ENCODE peak calls at places on chromosomes 11 and 22, in four cellular contexts. U is WTC11, M is dorsolateral prefrontal cortex, J is GM13976. V is an unnamed sample.

GRCh38 chr11:65130631-65131416 is 3.5 kb downstream of the SYVN1 start:
- DNase-seq in U (no peak), M (no peak), J (no peak), V (peak; percentile 55)

GRCh38 chr11:76770642-76771445 is 12.3 kb upstream of the TSKU start:
- DNase-seq in U (no peak), M (no peak), J (no peak), V (peak; percentile 76)

GRCh38 chr11:134579709-134580634 is 167.9 kb upstream of the B3GAT1 start:
- DNase-seq in U (no peak), M (no peak), J (peak; percentile 15), V (no peak)

GRCh38 chr11:17472467-17472866 is 4.2 kb downstream of the ABCC8 start:
- DNase-seq in U (no peak), M (no peak), J (no peak), V (no peak)

GRCh38 chr22:41048791-41049717 is 43.3 kb upstream of the EP300 start:
- DNase-seq in U (peak; percentile 53), M (peak; percentile 39), J (no peak), V (no peak)

GRCh38 chr11:66224226-66224850 is 44.1 kb upstream of the RAB1B start:
- DNase-seq in U (no peak), M (no peak), J (no peak), V (no peak)

GRCh38 chr22:29269731-29270474 is 1.8 kb downstream of the EWSR1 start:
- DNase-seq in U (no peak), M (no peak), J (no peak), V (no peak)

GRCh38 chr11:45997599-45997998 is 75.1 kb downstream of the LARGE2 start:
- DNase-seq in U (no peak), M (no peak), J (no peak), V (no peak)

GRCh38 chr22:46445771-46446485 is 91.5 kb downstream of the CELSR1 start:
- DNase-seq in U (no peak), M (no peak), J (no peak), V (no peak)

GRCh38 chr11:117833401-117833891 is 8.9 kb upstream of the FXYD2 start:
- DNase-seq in U (no peak), M (peak; percentile 11), J (no peak), V (no peak)

DNA sequence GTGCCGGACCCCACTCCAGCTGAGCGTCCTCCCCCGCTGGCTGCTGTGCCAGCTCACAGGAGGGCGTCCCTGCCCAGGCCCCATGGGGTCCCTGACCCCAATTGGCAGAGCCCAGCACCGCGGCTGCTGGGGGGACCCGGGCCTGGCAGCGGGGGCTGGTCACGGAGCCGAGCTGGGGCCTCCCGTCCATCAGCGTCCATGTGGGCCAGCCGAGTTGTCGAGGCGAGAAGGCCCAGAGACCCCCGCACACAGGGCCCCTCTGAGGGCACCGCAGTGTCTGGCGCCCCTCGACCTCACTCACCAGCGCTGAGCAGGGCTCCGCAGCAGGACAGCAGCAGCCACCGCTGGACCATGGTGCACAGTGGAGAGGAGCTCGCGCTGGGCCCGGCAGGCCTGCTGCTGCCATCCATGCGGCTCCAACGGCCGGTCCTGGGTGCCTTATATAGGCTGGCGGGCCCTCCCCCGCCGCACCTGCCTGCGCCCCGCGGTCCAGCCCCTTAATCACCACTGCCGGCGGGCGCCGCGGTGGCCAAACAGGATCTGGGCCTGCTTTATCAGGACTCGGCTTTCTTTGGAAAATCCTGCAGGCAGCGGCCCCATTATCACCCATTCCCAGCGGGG is at the start of gene MUC6:
- DNase-seq in U (no peak), M (no peak), J (no peak), V (no peak)
- TF ChIP-seq CTCF in U (no peak), M (no peak), J (no peak), V (no peak)

GRCh38 chr11:111461460-111462240 is 50.5 kb downstream of the BTG4 start:
- DNase-seq in U (no peak), M (no peak), J (no peak), V (no peak)

GRCh38 chr11:111457731-111458368 is 54.3 kb downstream of the BTG4 start:
- DNase-seq in U (no peak), M (no peak), J (peak; percentile 10), V (no peak)

GRCh38 chr11:111460752-111461305 is 51.4 kb downstream of the BTG4 start:
- DNase-seq in U (no peak), M (no peak), J (no peak), V (no peak)

GRCh38 chr11:111460340-111460739 is 51.8 kb downstream of the BTG4 start:
- DNase-seq in U (no peak), M (no peak), J (no peak), V (no peak)

DNA sequence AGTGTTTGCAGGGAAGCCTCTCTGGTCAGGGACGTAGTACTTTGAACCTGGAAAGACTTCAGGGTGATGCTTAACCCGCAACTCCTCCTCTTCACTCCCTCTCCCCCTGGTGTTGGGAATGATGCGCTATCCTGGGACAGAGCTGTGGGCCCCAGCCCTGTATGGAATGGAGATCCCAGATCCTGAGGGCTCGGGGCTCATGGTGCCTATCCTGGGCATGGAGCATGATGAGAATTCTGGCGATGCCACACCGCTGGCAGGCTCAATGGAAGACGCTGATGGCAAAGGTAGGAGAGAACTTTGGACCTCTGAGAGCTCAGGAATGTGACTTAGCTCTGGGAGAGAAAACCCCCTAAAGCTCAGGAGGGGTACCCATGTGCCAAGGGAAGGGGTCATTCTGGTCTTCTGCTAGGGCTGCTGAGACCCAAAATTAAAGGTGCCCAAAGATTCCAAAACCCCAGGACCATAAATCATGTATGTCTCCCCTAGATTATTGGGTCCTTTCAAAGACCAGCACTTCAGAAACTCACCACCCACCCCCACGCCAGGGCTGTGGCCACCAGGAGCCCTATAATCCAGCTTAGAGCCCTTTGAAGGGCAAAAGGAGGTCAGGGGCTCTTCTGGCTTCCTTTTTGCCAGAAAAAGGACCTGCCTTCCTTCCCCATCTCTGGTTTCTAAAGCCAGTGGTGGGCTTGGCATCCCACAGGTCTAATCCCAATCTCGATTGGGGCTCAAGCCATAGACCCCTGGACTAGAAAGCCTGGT is 52.5 kb downstream of the BTG4 start:
- DNase-seq in U (no peak), M (no peak), J (no peak), V (no peak)
- TF ChIP-seq CTCF in U (no peak), M (no peak), J (no peak), V (no peak)

GRCh38 chr11:102306048-102306575 is 11.2 kb upstream of the BIRC3 start:
- DNase-seq in U (no peak), M (peak; percentile 50), J (no peak), V (no peak)
- TF ChIP-seq CTCF in U (no peak), M (no peak), J (no peak), V (no peak)

GRCh38 chr11:70523384-70524095 is 125.2 kb downstream of the CTTN start:
- DNase-seq in U (no peak), M (no peak), J (no peak), V (no peak)

GRCh38 chr11:70526116-70527045 is 128.1 kb downstream of the CTTN start:
- DNase-seq in U (no peak), M (no peak), J (no peak), V (no peak)

GRCh38 chr11:70524096-70524922 is 126.0 kb downstream of the CTTN start:
- DNase-seq in U (no peak), M (no peak), J (no peak), V (no peak)

GRCh38 chr11:70525466-70525865 is 127.1 kb downstream of the CTTN start:
- DNase-seq in U (no peak), M (no peak), J (no peak), V (no peak)

DNA sequence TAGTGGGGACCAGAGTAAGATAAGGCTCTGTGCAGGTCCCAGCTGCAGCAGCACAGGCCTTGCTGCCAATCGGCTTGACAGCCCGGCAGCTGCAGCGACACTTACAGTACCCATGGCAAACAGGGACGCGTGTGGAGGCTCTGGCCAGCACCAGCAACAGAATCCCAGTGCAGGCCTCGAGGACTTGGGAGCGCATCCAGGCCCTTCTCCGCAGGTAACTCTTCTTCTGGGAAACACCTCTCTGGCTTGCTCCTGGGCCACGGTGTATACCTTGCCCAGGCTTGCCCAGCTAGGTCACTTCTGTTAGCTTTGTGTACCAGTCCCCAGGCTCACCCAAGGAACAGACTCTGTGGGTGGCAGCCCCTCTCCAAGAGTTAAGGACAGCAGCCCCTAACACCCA is 126.7 kb downstream of the CTTN start:
- DNase-seq in U (no peak), M (no peak), J (no peak), V (no peak)
- TF ChIP-seq CTCF in U (no peak), M (no peak), J (no peak), V (no peak)

DNA sequence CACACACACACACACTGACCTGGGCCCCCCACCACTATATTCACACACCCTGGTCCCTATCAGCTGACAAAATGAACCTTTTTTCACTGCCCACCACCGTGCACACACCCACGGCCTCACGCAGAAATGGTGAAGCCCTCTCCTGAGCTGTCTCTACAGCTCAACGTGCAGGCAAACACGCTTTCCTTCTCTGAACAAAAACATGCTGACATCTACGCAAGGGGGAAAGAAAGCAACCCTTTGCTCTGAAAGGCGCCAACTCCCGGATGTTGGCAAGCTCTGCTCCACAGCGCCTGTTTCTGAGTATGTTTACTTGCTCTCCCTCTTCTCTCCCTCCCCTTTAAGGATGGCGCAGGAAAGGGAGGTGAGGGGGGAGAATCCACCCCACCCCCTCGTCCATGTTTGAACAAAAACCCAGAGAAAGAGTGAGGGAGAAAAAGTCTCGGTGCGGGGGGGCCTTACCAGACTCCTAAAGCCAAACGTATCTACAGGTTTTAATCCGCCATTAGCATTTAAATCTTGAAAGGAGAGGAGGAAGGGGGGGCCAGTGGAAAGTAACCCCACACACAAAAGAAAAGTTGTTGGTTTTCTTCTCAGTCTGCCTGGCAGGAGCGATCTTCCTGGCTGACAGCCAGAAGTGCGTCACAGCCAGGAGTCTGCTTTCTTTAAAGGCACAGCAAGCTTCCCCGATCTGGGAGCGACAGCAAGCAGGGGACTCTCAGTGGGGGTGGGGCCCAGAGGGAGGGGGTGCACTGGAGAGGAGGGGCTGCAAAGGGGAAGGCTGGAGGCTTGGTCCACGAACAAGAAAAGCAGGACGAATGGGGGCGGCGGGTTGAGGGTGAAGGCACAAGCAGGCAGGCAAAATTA is 39.6 kb downstream of the NUMA1 start:
- DNase-seq in U (peak; percentile 71), M (peak; percentile 93), J (peak; percentile 70), V (peak; percentile 97)
- TF ChIP-seq CTCF in U (no peak), M (no peak), J (no peak), V (no peak)

DNA sequence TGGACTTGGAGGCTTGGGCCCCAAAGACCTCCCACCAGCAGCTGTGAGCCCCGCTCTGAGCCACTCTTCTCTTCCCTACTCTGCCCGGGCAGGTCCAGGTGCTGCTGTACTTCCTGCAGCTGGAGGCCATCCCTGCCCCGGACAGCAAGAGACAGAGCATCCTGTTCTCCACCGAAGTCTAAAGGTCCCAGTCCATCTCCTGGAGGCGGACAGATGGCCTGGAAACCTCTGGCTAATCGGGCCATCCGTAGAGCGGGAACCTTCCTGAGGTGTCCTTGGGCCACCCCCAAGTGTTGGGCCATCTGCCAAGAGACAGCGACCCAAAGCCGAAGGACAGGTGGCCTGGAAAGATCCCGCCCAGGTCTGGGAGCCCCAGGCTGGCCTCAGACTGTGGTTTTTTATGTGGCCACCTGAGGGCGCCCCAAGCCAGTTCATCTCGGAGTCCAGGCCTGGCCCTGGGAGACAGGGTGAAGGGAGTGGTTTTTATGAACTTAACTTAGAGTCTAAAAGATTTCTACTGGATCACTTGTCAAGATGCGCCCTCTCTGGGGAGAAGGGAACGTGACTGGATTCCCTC is 135.1 kb downstream of the BCR start:
- DNase-seq in U (peak; percentile 83), M (peak; percentile 66), J (peak; percentile 78), V (peak; percentile 73)
- TF ChIP-seq CTCF in U (peak; percentile 50), M (peak; percentile 70), J (peak; percentile 62), V (peak; percentile 53)